ENCODE peak calls at places on chromosomes 1 and 21, in five cellular contexts. U, N, J, Q and X are unnamed samples.

GRCh38 chr1:75768021-75768420 is 18.0 kb upstream of the RABGGTB start:
- DNase-seq in U (no peak), N (no peak), J (no peak), Q (no peak), X (no peak)

GRCh38 chr1:169312084-169312954 is 55.3 kb downstream of the NME7 start:
- DNase-seq in U (no peak), N (no peak), J (no peak), Q (no peak), X (no peak)

GRCh38 chr1:180930687-180931086 is 18.0 kb downstream of the KIAA1614 start:
- DNase-seq in U (no peak), N (no peak), J (no peak), Q (no peak), X (no peak)

GRCh38 chr1:78543941-78544630 is 53.3 kb downstream of the PTGFR start:
- DNase-seq in U (no peak), N (no peak), J (no peak), Q (no peak), X (no peak)

GRCh38 chr1:160149235-160149634 is 2.2 kb upstream of the ATP1A4 start:
- DNase-seq in U (no peak), N (no peak), J (no peak), Q (no peak), X (no peak)

GRCh38 chr1:67760030-67760821 is 73.0 kb downstream of the GNG12 start:
- DNase-seq in U (peak), N (peak), J (peak), Q (peak), X (peak)

GRCh38 chr1:218705911-218706893 is 361.1 kb downstream of the TGFB2 start:
- DNase-seq in U (peak), N (no peak), J (peak), Q (peak), X (no peak)

GRCh38 chr1:210373628-210373877 is 44.9 kb downstream of the HHAT start:
- DNase-seq in U (no peak), N (no peak), J (no peak), Q (no peak), X (no peak)

GRCh38 chr1:169100883-169101214 is 5.6 kb upstream of the ATP1B1 start:
- DNase-seq in U (no peak), N (no peak), J (no peak), Q (no peak), X (no peak)

GRCh38 chr1:19644761-19645543 is 841 bp downstream of the NBL1 start:
- DNase-seq in U (no peak), N (no peak), J (no peak), Q (no peak), X (peak)

GRCh38 chr1:185965870-185966269 is 231.7 kb downstream of the HMCN1 start:
- DNase-seq in U (no peak), N (no peak), J (no peak), Q (no peak), X (no peak)

GRCh38 chr1:185373813-185374524 is 56.9 kb upstream of the IVNS1ABP start:
- DNase-seq in U (no peak), N (no peak), J (no peak), Q (no peak), X (no peak)

GRCh38 chr1:205447457-205448415 is 8.1 kb downstream of the BLACAT1 start:
- DNase-seq in U (no peak), N (no peak), J (no peak), Q (no peak), X (no peak)

GRCh38 chr21:43918385-43918947 is 53.4 kb downstream of the AGPAT3 start:
- DNase-seq in U (no peak), N (no peak), J (no peak), Q (no peak), X (no peak)

GRCh38 chr1:210302501-210302900 is 26.2 kb upstream of the HHAT start:
- DNase-seq in U (no peak), N (no peak), J (no peak), Q (no peak), X (no peak)

GRCh38 chr1:200510228-200510623 is 100.4 kb upstream of the ZNF281 start:
- DNase-seq in U (peak), N (peak), J (peak), Q (peak), X (peak)

GRCh38 chr1:91775227-91775626 is 110.7 kb downstream of the TGFBR3 start:
- DNase-seq in U (no peak), N (no peak), J (no peak), Q (no peak), X (no peak)

GRCh38 chr1:24996983-24997893 is 67.2 kb upstream of the RUNX3 start:
- DNase-seq in U (no peak), N (no peak), J (no peak), Q (no peak), X (no peak)

GRCh38 chr1:225464851-225465792 is 37.3 kb upstream of the LBR start:
- DNase-seq in U (no peak), N (no peak), J (peak), Q (no peak), X (no peak)

GRCh38 chr1:10835423-10836421 is 39.3 kb upstream of the CASZ1 start:
- DNase-seq in U (peak), N (no peak), J (no peak), Q (no peak), X (no peak)

DNA sequence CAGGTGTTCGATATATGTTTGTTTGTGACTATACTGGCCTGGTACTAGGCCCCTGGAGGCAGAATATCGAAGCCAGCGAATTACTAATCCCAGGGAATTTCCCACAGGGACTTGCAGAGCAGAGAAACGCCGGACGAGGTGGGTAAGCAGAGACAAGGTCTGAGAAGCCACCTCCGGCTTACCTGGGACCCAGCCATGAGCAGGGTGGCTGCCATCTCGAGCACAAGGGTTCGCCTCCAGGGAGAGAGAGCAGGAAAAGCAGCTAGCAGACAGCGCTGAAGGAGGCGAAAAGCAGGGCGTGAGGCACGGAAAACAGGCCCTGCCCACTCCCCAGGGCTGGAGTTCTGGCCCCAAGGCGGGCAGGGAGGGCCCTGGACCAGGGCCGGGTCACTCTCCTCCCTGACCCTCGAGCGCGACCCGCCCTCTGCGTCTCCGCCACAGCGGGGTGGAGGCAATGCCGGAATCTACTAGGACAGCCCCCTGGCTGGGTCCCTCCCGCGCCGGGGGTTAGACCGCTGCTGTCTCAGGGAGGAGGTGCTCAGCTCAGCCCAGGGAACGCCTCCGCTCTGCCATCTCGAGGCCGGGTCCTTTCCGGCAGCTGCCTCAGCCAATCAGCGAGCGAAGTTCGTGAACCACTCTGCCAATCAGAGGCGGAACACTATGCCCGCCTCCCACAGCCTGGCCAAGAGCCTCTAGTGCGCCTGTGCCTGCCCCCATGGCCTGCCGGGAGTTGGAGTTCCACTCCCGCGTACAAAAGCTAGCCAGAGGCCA is 1.7 kb downstream of the ZNF436 start:
- DNase-seq in U (peak), N (peak), J (peak), Q (peak), X (peak)
- TF ChIP-seq POLR2A in U (peak), N (peak), J (peak), Q (no peak), X (peak)

DNA sequence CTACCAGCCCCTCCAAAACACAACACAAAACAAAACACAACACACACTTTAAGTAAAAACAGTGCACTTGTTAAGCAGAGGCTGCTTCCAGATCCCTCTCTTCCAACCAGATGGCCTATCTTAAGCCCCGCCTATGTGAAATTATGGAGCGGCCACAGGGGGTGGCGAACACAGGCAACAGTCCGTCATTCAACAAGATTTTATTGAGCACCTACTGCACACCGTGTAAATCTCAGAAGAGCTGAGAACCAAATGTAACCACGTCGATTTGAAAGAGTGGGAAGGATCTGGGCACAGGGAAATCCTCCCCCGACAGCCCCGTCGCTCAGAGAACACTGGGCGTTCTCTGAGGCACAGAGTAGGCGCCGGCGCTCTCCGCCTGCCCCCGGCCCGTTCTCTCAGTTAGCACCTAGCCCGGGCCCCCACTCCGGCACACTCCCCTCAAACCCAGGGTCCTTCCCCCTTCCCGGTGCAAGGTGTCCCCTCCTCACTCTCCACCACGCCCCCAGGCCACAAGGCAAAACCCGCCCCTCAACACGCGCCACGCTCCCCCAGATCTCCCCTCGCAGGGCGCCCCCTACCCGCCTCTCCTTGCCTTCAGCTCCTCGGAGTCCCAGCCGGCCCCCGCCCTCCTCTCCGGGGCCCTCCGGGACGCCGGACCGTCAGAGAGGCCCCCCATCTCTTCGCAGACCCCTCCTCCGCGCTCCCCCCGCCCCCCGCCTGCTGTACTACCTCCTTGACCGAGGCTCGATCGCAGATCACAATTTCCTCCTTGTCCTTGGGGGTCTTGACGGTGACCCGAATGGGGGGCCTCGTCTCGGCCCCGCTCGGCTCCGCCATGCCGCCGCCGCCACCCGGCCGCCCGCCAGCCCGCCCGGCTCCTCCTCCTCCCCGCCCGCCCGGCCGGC is 482 bp downstream of the UBQLN4 start:
- DNase-seq in U (peak), N (peak), J (peak), Q (no peak), X (peak)
- TF ChIP-seq POLR2A in U (no peak), N (no peak), J (no peak), Q (no peak), X (peak)

GRCh38 chr1:46677339-46677738 is 5.7 kb downstream of the TEX38 start:
- DNase-seq in U (no peak), N (no peak), J (no peak), Q (no peak), X (no peak)

GRCh38 chr1:46675549-46676314 is 4.1 kb downstream of the TEX38 start:
- DNase-seq in U (no peak), N (no peak), J (no peak), Q (no peak), X (no peak)

GRCh38 chr1:46670134-46670533 is 1.5 kb upstream of the TEX38 start:
- DNase-seq in U (no peak), N (no peak), J (no peak), Q (no peak), X (no peak)

GRCh38 chr1:46671554-46671953 is at the start of gene TEX38:
- DNase-seq in U (no peak), N (no peak), J (no peak), Q (no peak), X (no peak)

DNA sequence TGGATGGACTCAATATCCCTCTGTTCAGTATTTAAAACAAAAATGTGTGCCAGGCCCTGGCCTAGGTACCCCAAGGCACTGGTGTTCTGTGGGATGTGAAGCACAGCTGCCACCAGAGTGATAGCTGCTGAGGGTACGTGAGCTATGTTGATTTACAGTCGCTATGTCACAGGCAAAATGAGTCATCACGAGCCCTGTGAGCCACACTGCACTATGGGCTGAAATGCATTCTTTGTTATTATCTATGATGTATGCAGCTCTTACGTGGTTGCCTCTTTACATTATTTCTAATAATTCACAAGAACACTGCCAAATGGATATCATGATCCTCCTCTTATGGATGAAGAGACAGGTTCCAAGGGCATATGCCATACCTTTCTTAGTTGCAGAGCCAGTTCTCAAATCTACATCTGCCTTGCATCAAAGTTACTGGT is 2.1 kb downstream of the TEX38 start:
- DNase-seq in U (no peak), N (no peak), J (no peak), Q (no peak), X (no peak)
- TF ChIP-seq POLR2A in U (no peak), N (no peak), J (no peak), Q (no peak), X (no peak)

GRCh38 chr1:15975805-15976680 is at the start of gene ZBTB17:
- DNase-seq in U (peak), N (peak), J (peak), Q (peak), X (peak)
- TF ChIP-seq POLR2A in U (peak), N (peak), J (peak), Q (no peak), X (peak)

DNA sequence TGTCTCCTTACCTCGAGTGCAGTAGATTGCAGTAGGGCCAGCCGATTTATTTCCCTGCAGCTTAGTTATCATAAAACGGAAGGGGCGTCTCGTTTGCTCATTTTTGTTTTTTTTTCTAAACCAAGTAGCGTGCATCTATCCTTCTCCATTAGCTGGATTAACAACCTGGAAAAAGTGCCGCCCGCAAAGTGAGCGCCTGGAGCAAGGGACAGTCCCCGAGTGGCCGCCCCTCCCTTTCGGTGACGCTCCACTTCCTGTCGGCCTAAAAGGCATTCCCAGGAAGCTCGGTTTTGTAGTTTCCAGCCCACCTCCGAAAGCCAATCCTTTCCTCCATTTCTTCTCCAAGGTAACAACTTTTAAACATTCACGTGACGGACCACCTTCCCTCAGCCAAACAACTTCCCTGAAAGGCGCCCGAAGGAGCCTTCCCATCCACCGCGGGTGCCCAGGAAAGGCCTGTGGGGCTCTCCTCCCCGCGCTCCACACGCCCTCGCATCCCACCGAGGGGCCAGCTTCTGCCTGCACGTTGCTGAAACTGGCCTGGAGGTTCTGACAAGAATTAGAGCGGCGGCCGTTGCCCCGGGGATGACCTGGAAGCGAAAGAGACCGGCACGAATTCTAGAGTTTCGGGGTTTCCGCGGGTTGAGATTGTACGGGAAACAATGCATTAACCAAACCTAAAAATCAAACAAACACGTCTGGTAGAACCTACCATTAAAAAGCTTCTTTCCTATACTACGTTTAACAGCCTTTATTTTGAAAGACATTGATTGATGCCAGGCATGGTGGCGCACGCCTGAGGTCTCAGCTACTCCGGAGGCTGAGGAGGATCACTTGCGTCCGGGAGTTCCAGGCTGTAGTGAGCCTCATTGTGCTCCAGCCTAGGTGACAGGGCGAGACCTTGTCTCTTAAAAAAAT is at the start of gene EXTL2:
- DNase-seq in U (peak), N (peak), J (peak), Q (peak), X (peak)
- TF ChIP-seq POLR2A in U (no peak), N (peak), J (no peak), Q (no peak), X (no peak)

GRCh38 chr1:59292557-59292956 is 4.3 kb upstream of the FGGY start:
- DNase-seq in U (peak), N (no peak), J (no peak), Q (peak), X (no peak)
- TF ChIP-seq POLR2A in U (no peak), N (no peak), J (no peak), Q (no peak), X (no peak)

GRCh38 chr1:174273190-174273589 is 113.9 kb downstream of the RABGAP1L start:
- DNase-seq in U (no peak), N (no peak), J (no peak), Q (no peak), X (no peak)

GRCh38 chr1:174273766-174274165 is 114.4 kb downstream of the RABGAP1L start:
- DNase-seq in U (no peak), N (no peak), J (no peak), Q (no peak), X (no peak)

GRCh38 chr1:174274884-174275283 is 115.6 kb downstream of the RABGAP1L start:
- DNase-seq in U (no peak), N (no peak), J (no peak), Q (no peak), X (no peak)

GRCh38 chr1:174274452-174274851 is 115.1 kb downstream of the RABGAP1L start:
- DNase-seq in U (no peak), N (no peak), J (no peak), Q (no peak), X (no peak)

DNA sequence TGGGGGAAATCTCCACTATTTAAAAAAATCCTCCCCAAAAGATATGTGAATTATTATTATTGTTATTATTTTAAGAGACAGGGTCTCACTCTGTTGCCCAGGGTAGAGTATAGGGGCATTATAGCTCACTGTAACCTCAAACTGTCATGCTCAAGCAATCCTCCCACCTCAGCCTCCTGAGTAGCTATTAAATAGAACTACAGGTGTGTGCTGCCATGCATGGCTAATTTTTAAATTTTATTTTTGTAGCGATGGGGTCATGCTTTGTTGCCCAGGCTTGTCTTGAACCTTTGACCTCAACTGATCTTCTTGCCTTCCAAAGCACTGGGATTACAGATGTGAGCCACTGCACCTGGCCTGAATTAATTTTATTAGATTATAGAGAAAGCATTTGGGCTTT is 116.8 kb downstream of the RABGAP1L start:
- DNase-seq in U (no peak), N (no peak), J (no peak), Q (no peak), X (no peak)
- TF ChIP-seq POLR2A in U (no peak), N (no peak), J (no peak), Q (no peak), X (no peak)

DNA sequence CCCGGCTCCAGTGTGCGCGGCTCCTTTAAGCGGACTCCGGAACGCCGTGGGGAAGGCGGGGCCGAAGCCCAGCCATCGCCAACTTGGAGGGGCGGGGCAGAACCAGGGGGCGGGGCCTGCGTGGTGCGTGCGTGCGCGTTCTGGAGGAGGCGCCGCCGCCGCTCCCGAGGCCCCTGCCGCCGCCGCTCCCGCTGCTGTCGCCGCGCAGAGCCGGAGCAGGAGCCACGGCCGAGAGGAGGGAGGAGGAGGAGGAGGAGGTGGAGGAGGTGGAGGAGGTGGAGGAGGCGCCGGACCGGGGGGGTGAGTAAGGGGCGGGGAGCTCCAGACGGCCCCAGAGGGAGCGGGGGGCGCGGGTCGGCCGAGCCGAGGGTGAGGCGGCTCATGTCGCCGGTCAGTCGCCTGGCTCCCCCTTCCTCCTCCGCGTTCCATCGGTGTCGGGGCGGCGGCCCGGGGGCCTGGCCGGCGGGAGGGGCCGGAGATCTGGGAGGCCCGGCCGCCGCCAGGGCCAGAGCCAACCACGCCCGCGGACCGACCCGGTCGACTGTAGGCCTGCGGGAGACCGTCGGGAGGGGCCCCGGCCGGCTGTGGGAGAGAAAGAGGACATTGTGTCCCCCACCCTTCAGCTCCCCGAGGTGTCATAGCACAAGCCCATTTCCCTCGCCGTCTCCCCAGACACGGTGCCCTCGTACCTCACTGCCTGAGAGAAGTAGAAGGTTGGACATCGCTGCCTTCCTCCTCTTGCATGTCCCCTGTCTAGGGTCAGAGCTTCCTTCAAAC is at the start of gene RAP1A:
- DNase-seq in U (peak), N (peak), J (peak), Q (peak), X (peak)
- TF ChIP-seq POLR2A in U (no peak), N (peak), J (peak), Q (no peak), X (peak)

GRCh38 chr21:25506887-25507286 is 100.4 kb downstream of the MRPL39 start:
- DNase-seq in U (no peak), N (no peak), J (no peak), Q (no peak), X (no peak)

GRCh38 chr21:25512095-25513086 is 94.9 kb downstream of the MRPL39 start:
- DNase-seq in U (no peak), N (no peak), J (no peak), Q (peak), X (no peak)

GRCh38 chr21:25508364-25508763 is 98.9 kb downstream of the MRPL39 start:
- DNase-seq in U (no peak), N (no peak), J (no peak), Q (no peak), X (no peak)

GRCh38 chr21:25507522-25507921 is 99.8 kb downstream of the MRPL39 start:
- DNase-seq in U (no peak), N (no peak), J (no peak), Q (no peak), X (no peak)

GRCh38 chr21:25509862-25510261 is 97.4 kb downstream of the MRPL39 start:
- DNase-seq in U (no peak), N (no peak), J (no peak), Q (no peak), X (no peak)
- TF ChIP-seq POLR2A in U (no peak), N (no peak), J (no peak), Q (no peak), X (peak)